ENCODE peak calls at places on chromosomes 7 and 10, in eight cellular contexts. One of them, this sample, is unnamed.

GRCh38 chr10:79084012-79084971 is 15.5 kb downstream of the ZMIZ1 start:
- DNase-seq in upper lobe of left lung: peak; percentile 96
- DNase-seq in right lobe of liver: peak; percentile 93
- DNase-seq in sigmoid colon: peak; percentile 98
- DNase-seq in heart left ventricle: peak; percentile 95
- DNase-seq in uterus: peak; percentile 94
- DNase-seq in suprapubic skin: peak; percentile 98
- DNase-seq in ovary: peak; percentile 88
- DNase-seq in this sample: peak; percentile 93

GRCh38 chr10:57759777-57760176 is 507.9 kb downstream of the IPMK start:
- DNase-seq in heart left ventricle: no peak
- DNase-seq in right lobe of liver: no peak
- DNase-seq in suprapubic skin: no peak
- DNase-seq in uterus: no peak
- DNase-seq in upper lobe of left lung: no peak
- DNase-seq in ovary: no peak
- DNase-seq in sigmoid colon: no peak
- DNase-seq in this sample: no peak

GRCh38 chr10:121167534-121168243 is 316.5 kb downstream of the WDR11 start:
- DNase-seq in suprapubic skin: no peak
- DNase-seq in sigmoid colon: no peak
- DNase-seq in upper lobe of left lung: no peak
- DNase-seq in uterus: no peak
- DNase-seq in heart left ventricle: no peak
- DNase-seq in ovary: no peak
- DNase-seq in right lobe of liver: no peak
- DNase-seq in this sample: no peak

GRCh38 chr7:147509052-147509480 is 1081.5 kb upstream of the C7orf33 start:
- DNase-seq in heart left ventricle: no peak
- DNase-seq in upper lobe of left lung: no peak
- DNase-seq in ovary: no peak
- DNase-seq in sigmoid colon: no peak
- DNase-seq in uterus: no peak
- DNase-seq in right lobe of liver: no peak
- DNase-seq in suprapubic skin: no peak
- DNase-seq in this sample: no peak

GRCh38 chr7:5270788-5271187 is 12.0 kb upstream of the SLC29A4 start:
- DNase-seq in suprapubic skin: no peak
- DNase-seq in upper lobe of left lung: no peak
- DNase-seq in right lobe of liver: no peak
- DNase-seq in heart left ventricle: no peak
- DNase-seq in ovary: no peak
- DNase-seq in sigmoid colon: no peak
- DNase-seq in uterus: no peak
- DNase-seq in this sample: no peak

GRCh38 chr10:49157229-49157628 is 23.4 kb upstream of the FAM170B start:
- DNase-seq in uterus: no peak
- DNase-seq in upper lobe of left lung: no peak
- DNase-seq in ovary: no peak
- DNase-seq in sigmoid colon: no peak
- DNase-seq in suprapubic skin: no peak
- DNase-seq in right lobe of liver: no peak
- DNase-seq in heart left ventricle: no peak
- DNase-seq in this sample: no peak

GRCh38 chr10:58590152-58590551 is 77.5 kb downstream of the BICC1 start:
- DNase-seq in right lobe of liver: no peak
- DNase-seq in ovary: peak; percentile 71
- DNase-seq in sigmoid colon: peak; percentile 76
- DNase-seq in uterus: peak; percentile 29
- DNase-seq in suprapubic skin: no peak
- DNase-seq in heart left ventricle: peak; percentile 43
- DNase-seq in upper lobe of left lung: peak; percentile 22
- DNase-seq in this sample: no peak

GRCh38 chr10:116984202-116984993 is 20.6 kb downstream of the SHTN1 start:
- DNase-seq in upper lobe of left lung: no peak
- DNase-seq in sigmoid colon: no peak
- DNase-seq in heart left ventricle: no peak
- DNase-seq in suprapubic skin: no peak
- DNase-seq in ovary: no peak
- DNase-seq in right lobe of liver: no peak
- DNase-seq in uterus: no peak
- DNase-seq in this sample: no peak

GRCh38 chr7:939843-940242 is 14.6 kb downstream of the ADAP1 start:
- DNase-seq in upper lobe of left lung: no peak
- DNase-seq in sigmoid colon: no peak
- DNase-seq in suprapubic skin: peak; percentile 16
- DNase-seq in right lobe of liver: no peak
- DNase-seq in ovary: no peak
- DNase-seq in uterus: no peak
- DNase-seq in heart left ventricle: no peak
- DNase-seq in this sample: no peak

GRCh38 chr10:1557081-1557480 is 180.2 kb downstream of the ADARB2 start:
- DNase-seq in sigmoid colon: peak; percentile 36
- DNase-seq in right lobe of liver: no peak
- DNase-seq in ovary: no peak
- DNase-seq in uterus: no peak
- DNase-seq in suprapubic skin: peak; percentile 41
- DNase-seq in heart left ventricle: no peak
- DNase-seq in upper lobe of left lung: no peak
- DNase-seq in this sample: no peak

GRCh38 chr10:49435225-49435624 is 39.3 kb upstream of the DRGX start:
- DNase-seq in heart left ventricle: no peak
- DNase-seq in uterus: no peak
- DNase-seq in sigmoid colon: no peak
- DNase-seq in suprapubic skin: no peak
- DNase-seq in ovary: no peak
- DNase-seq in upper lobe of left lung: no peak
- DNase-seq in right lobe of liver: no peak
- DNase-seq in this sample: no peak

GRCh38 chr7:127513311-127513710 is 72.1 kb downstream of the GCC1 start:
- DNase-seq in suprapubic skin: no peak
- DNase-seq in uterus: no peak
- DNase-seq in right lobe of liver: no peak
- DNase-seq in sigmoid colon: no peak
- DNase-seq in ovary: no peak
- DNase-seq in upper lobe of left lung: no peak
- DNase-seq in heart left ventricle: no peak
- DNase-seq in this sample: no peak

GRCh38 chr7:18896343-18896975 is 221.0 kb downstream of the TWIST1 start:
- DNase-seq in uterus: no peak
- DNase-seq in upper lobe of left lung: no peak
- DNase-seq in heart left ventricle: no peak
- DNase-seq in suprapubic skin: no peak
- DNase-seq in sigmoid colon: no peak
- DNase-seq in ovary: no peak
- DNase-seq in right lobe of liver: no peak
- DNase-seq in this sample: no peak

GRCh38 chr7:24573008-24573553 is at the start of gene PALS2:
- DNase-seq in uterus: peak; percentile 78
- DNase-seq in upper lobe of left lung: peak; percentile 64
- DNase-seq in right lobe of liver: peak; percentile 85
- DNase-seq in suprapubic skin: peak; percentile 74
- DNase-seq in ovary: peak; percentile 86
- DNase-seq in sigmoid colon: peak; percentile 80
- DNase-seq in heart left ventricle: peak; percentile 65
- DNase-seq in this sample: peak; percentile 76

GRCh38 chr10:28135258-28135657 is 136.4 kb upstream of the ODAD2 start:
- DNase-seq in sigmoid colon: no peak
- DNase-seq in uterus: no peak
- DNase-seq in right lobe of liver: no peak
- DNase-seq in ovary: no peak
- DNase-seq in suprapubic skin: no peak
- DNase-seq in upper lobe of left lung: no peak
- DNase-seq in heart left ventricle: no peak
- DNase-seq in this sample: no peak

GRCh38 chr10:28139138-28139537 is 140.3 kb upstream of the ODAD2 start:
- DNase-seq in ovary: no peak
- DNase-seq in heart left ventricle: no peak
- DNase-seq in sigmoid colon: no peak
- DNase-seq in uterus: no peak
- DNase-seq in right lobe of liver: no peak
- DNase-seq in suprapubic skin: no peak
- DNase-seq in upper lobe of left lung: peak; percentile 45
- DNase-seq in this sample: no peak

GRCh38 chr10:28137907-28138880 is 139.3 kb upstream of the ODAD2 start:
- DNase-seq in upper lobe of left lung: no peak
- DNase-seq in suprapubic skin: no peak
- DNase-seq in ovary: no peak
- DNase-seq in right lobe of liver: no peak
- DNase-seq in heart left ventricle: no peak
- DNase-seq in sigmoid colon: no peak
- DNase-seq in uterus: no peak
- DNase-seq in this sample: no peak
- H3K27ac ChIP-seq in upper lobe of left lung: no peak overlapping the region
- H3K27ac ChIP-seq in suprapubic skin: no peak overlapping the region
- H3K27ac ChIP-seq in ovary: no peak overlapping the region
- H3K27ac ChIP-seq in right lobe of liver: no peak overlapping the region
- H3K27ac ChIP-seq in heart left ventricle: no peak overlapping the region
- H3K27ac ChIP-seq in sigmoid colon: no peak overlapping the region
- H3K27ac ChIP-seq in uterus: no peak overlapping the region
- H3K27ac ChIP-seq in this sample: no peak overlapping the region

GRCh38 chr7:76397409-76398183 is 11.9 kb downstream of the SSC4D start:
- DNase-seq in heart left ventricle: peak; percentile 82
- DNase-seq in sigmoid colon: peak; percentile 89
- DNase-seq in uterus: peak; percentile 83
- DNase-seq in suprapubic skin: peak; percentile 89
- DNase-seq in right lobe of liver: peak; percentile 85
- DNase-seq in upper lobe of left lung: peak; percentile 80
- DNase-seq in ovary: peak; percentile 88
- DNase-seq in this sample: peak; percentile 83
- TF ChIP-seq POLR2A in heart left ventricle: no peak
- TF ChIP-seq POLR2A in sigmoid colon: no peak
- TF ChIP-seq POLR2A in uterus: no peak
- TF ChIP-seq POLR2A in suprapubic skin: no peak
- TF ChIP-seq POLR2A in right lobe of liver: no peak
- TF ChIP-seq POLR2A in upper lobe of left lung: no peak
- TF ChIP-seq POLR2A in ovary: no peak
- TF ChIP-seq POLR2A in this sample: no peak

GRCh38 chr7:30027065-30027456 is 559 bp upstream of the FKBP14 start:
- DNase-seq in sigmoid colon: no peak
- DNase-seq in uterus: no peak
- DNase-seq in right lobe of liver: no peak
- DNase-seq in upper lobe of left lung: peak; percentile 31
- DNase-seq in ovary: no peak
- DNase-seq in heart left ventricle: no peak
- DNase-seq in suprapubic skin: no peak
- DNase-seq in this sample: no peak
- H3K27ac ChIP-seq in sigmoid colon: peak overlapping the region; percentile 89
- H3K27ac ChIP-seq in uterus: peak overlapping the region; percentile 89
- H3K27ac ChIP-seq in right lobe of liver: peak overlapping the region; percentile 79
- H3K27ac ChIP-seq in upper lobe of left lung: peak overlapping the region; percentile 80
- H3K27ac ChIP-seq in ovary: peak overlapping the region; percentile 27
- H3K27ac ChIP-seq in heart left ventricle: peak overlapping the region; percentile 90
- H3K27ac ChIP-seq in suprapubic skin: peak overlapping the region; percentile 87
- H3K27ac ChIP-seq in this sample: peak overlapping the region; percentile 94

GRCh38 chr7:130383187-130383980 is 3.1 kb downstream of the CPA1 start:
- DNase-seq in right lobe of liver: no peak
- DNase-seq in heart left ventricle: no peak
- DNase-seq in suprapubic skin: no peak
- DNase-seq in sigmoid colon: no peak
- DNase-seq in upper lobe of left lung: no peak
- DNase-seq in ovary: no peak
- DNase-seq in uterus: no peak
- DNase-seq in this sample: no peak
- TF ChIP-seq POLR2A in right lobe of liver: no peak
- TF ChIP-seq POLR2A in heart left ventricle: no peak
- TF ChIP-seq POLR2A in suprapubic skin: no peak
- TF ChIP-seq POLR2A in sigmoid colon: no peak
- TF ChIP-seq POLR2A in upper lobe of left lung: no peak
- TF ChIP-seq POLR2A in ovary: no peak
- TF ChIP-seq POLR2A in uterus: no peak
- TF ChIP-seq POLR2A in this sample: no peak

GRCh38 chr10:24901686-24902399 is 50.6 kb downstream of the PRTFDC1 start:
- DNase-seq in right lobe of liver: peak; percentile 39
- DNase-seq in ovary: peak; percentile 35
- DNase-seq in uterus: peak; percentile 65
- DNase-seq in suprapubic skin: no peak
- DNase-seq in heart left ventricle: peak; percentile 38
- DNase-seq in sigmoid colon: no peak
- DNase-seq in upper lobe of left lung: no peak
- DNase-seq in this sample: peak; percentile 64
- H3K27ac ChIP-seq in right lobe of liver: no peak overlapping the region
- H3K27ac ChIP-seq in ovary: no peak overlapping the region
- H3K27ac ChIP-seq in uterus: peak overlapping the region; percentile 42
- H3K27ac ChIP-seq in suprapubic skin: peak overlapping the region; percentile 27
- H3K27ac ChIP-seq in heart left ventricle: no peak overlapping the region
- H3K27ac ChIP-seq in sigmoid colon: peak overlapping the region; percentile 15
- H3K27ac ChIP-seq in upper lobe of left lung: peak overlapping the region; percentile 19
- H3K27ac ChIP-seq in this sample: peak overlapping the region; percentile 62

This sample was measured in stomach.